ENCODE peak calls at places on chromosomes 13 and 19, in five cellular contexts. S is IMR-90, Z is fibroblast of lung, U is GM23338, Q is neural progenitor cell. B is an unnamed sample.
A peak's percentile ranks its signal among the peaks of the same experiment; 100 is the strongest.

GRCh38 chr19:39372047-39372802 is 18.7 kb downstream of the PAF1 start:
- DNase-seq in S (peak; percentile 93), Z (peak; percentile 96), U (no peak), Q (no peak), B (peak; percentile 96)

GRCh38 chr19:1514986-1515721 is 2.3 kb upstream of the ADAMTSL5 start:
- DNase-seq in S (no peak), Z (no peak), U (no peak), Q (no peak), B (no peak)

GRCh38 chr13:40153516-40153915 is 498.1 kb downstream of the COG6 start:
- DNase-seq in S (no peak), Z (no peak), U (no peak), Q (no peak), B (no peak)

GRCh38 chr13:72590091-72590490 is 137.3 kb downstream of the MZT1 start:
- DNase-seq in S (no peak), Z (no peak), U (no peak), Q (no peak), B (no peak)

GRCh38 chr13:42354246-42355117 is 82.5 kb downstream of the AKAP11 start:
- DNase-seq in S (peak; percentile 48), Z (peak; percentile 79), U (peak; percentile 19), Q (peak; percentile 52), B (peak; percentile 69)

GRCh38 chr19:32651729-32652140 is 23.2 kb downstream of the ANKRD27 start:
- DNase-seq in S (peak; percentile 11), Z (peak; percentile 35), U (peak; percentile 81), Q (peak; percentile 81), B (no peak)

GRCh38 chr19:293436-294110 is 2.4 kb upstream of the PLPP2 start:
- DNase-seq in S (no peak), Z (no peak), U (no peak), Q (no peak), B (no peak)

GRCh38 chr19:13794388-13794751 is 873 bp upstream of the ZSWIM4 start:
- DNase-seq in S (peak; percentile 96), Z (peak; percentile 96), U (peak; percentile 39), Q (no peak), B (peak; percentile 97)

GRCh38 chr13:76723551-76724232 is 162.5 kb downstream of the KCTD12 start:
- DNase-seq in S (peak; percentile 89), Z (peak; percentile 58), U (peak; percentile 47), Q (peak; percentile 26), B (peak; percentile 95)

GRCh38 chr13:51202477-51203046 is 19.6 kb upstream of the FAM124A start:
- DNase-seq in S (no peak), Z (no peak), U (no peak), Q (no peak), B (peak; percentile 20)

GRCh38 chr19:409006-409514 is at the start of gene C2CD4C:
- DNase-seq in S (no peak), Z (no peak), U (peak; percentile 60), Q (peak; percentile 71), B (peak; percentile 56)

GRCh38 chr13:40503966-40504591 is 162.4 kb downstream of the FOXO1 start:
- DNase-seq in S (peak; percentile 25), Z (peak; percentile 17), U (peak; percentile 37), Q (no peak), B (peak; percentile 81)

GRCh38 chr19:11722414-11722813 is 16.3 kb downstream of the ZNF823 start:
- DNase-seq in S (no peak), Z (no peak), U (no peak), Q (no peak), B (peak; percentile 7)

GRCh38 chr19:41344162-41344561 is 9.6 kb downstream of the TGFB1 start:
- DNase-seq in S (no peak), Z (no peak), U (no peak), Q (no peak), B (no peak)
- H4K20me1 ChIP-seq in S (peaks cover 46% of the 10 kb centered on the region), Z (no peaks in the 10 kb centered on the region), U (no peaks in the 10 kb centered on the region), Q (no peaks in the 10 kb centered on the region), B (no peaks in the 10 kb centered on the region)

GRCh38 chr13:98999635-98999952 is 21.7 kb upstream of the DOCK9 start:
- DNase-seq in S (peak; percentile 19), Z (peak; percentile 46), U (no peak), Q (no peak), B (peak; percentile 17)

GRCh38 chr13:98997051-98997730 is 19.3 kb upstream of the DOCK9 start:
- DNase-seq in S (no peak), Z (no peak), U (no peak), Q (no peak), B (no peak)

GRCh38 chr13:99000137-99000536 is 22.3 kb upstream of the DOCK9 start:
- DNase-seq in S (no peak), Z (no peak), U (no peak), Q (no peak), B (no peak)

GRCh38 chr13:98997738-98998641 is 20.1 kb upstream of the DOCK9 start:
- DNase-seq in S (no peak), Z (no peak), U (no peak), Q (no peak), B (peak; percentile 72)

GRCh38 chr13:98998831-98999634 is 21.2 kb upstream of the DOCK9 start:
- DNase-seq in S (no peak), Z (peak; percentile 38), U (no peak), Q (no peak), B (peak; percentile 35)
- H4K20me1 ChIP-seq in S (no peaks in the 10 kb centered on the region), Z (peaks cover 1% of the 10 kb centered on the region), U (no peaks in the 10 kb centered on the region), Q (no peaks in the 10 kb centered on the region), B (no peaks in the 10 kb centered on the region)

GRCh38 chr13:46567671-46568070 is 14.7 kb downstream of the LRCH1 start:
- DNase-seq in S (no peak), Z (no peak), U (no peak), Q (no peak), B (no peak)
- H4K20me1 ChIP-seq in S (peaks cover 35% of the 10 kb centered on the region), Z (no peaks in the 10 kb centered on the region), U (peaks cover 35% of the 10 kb centered on the region), Q (no peaks in the 10 kb centered on the region), B (peaks cover 3% of the 10 kb centered on the region)

GRCh38 chr13:93422980-93423554 is 196.5 kb downstream of the GPC6 start:
- DNase-seq in S (no peak), Z (peak; percentile 86), U (no peak), Q (no peak), B (no peak)
- H4K20me1 ChIP-seq in S (no peaks in the 10 kb centered on the region), Z (no peaks in the 10 kb centered on the region), U (no peaks in the 10 kb centered on the region), Q (no peaks in the 10 kb centered on the region), B (no peaks in the 10 kb centered on the region)

GRCh38 chr13:32627793-32628192 is 41.5 kb downstream of the PDS5B start:
- DNase-seq in S (no peak), Z (no peak), U (no peak), Q (no peak), B (no peak)

GRCh38 chr13:32629313-32629712 is 43.1 kb downstream of the PDS5B start:
- DNase-seq in S (peak; percentile 60), Z (no peak), U (no peak), Q (no peak), B (no peak)

GRCh38 chr13:32632343-32632910 is 46.2 kb downstream of the PDS5B start:
- DNase-seq in S (no peak), Z (peak; percentile 36), U (no peak), Q (no peak), B (no peak)

GRCh38 chr13:32624441-32624840 is 38.2 kb downstream of the PDS5B start:
- DNase-seq in S (peak; percentile 12), Z (no peak), U (no peak), Q (no peak), B (peak; percentile 39)

GRCh38 chr13:32629866-32630265 is 43.6 kb downstream of the PDS5B start:
- DNase-seq in S (no peak), Z (no peak), U (no peak), Q (no peak), B (no peak)
- H4K20me1 ChIP-seq in S (peaks cover 19% of the 10 kb centered on the region), Z (no peaks in the 10 kb centered on the region), U (peaks cover 42% of the 10 kb centered on the region), Q (peaks cover 85% of the 10 kb centered on the region), B (no peaks in the 10 kb centered on the region)

GRCh38 chr13:94331281-94331680 is 148.2 kb downstream of the DCT start:
- DNase-seq in S (no peak), Z (no peak), U (no peak), Q (no peak), B (no peak)

GRCh38 chr13:94333131-94333820 is 146.2 kb downstream of the DCT start:
- DNase-seq in S (peak; percentile 43), Z (peak; percentile 57), U (no peak), Q (no peak), B (no peak)

GRCh38 chr13:94339116-94339687 is 140.3 kb downstream of the DCT start:
- DNase-seq in S (no peak), Z (no peak), U (no peak), Q (no peak), B (no peak)

GRCh38 chr13:94332360-94333040 is 147.0 kb downstream of the DCT start:
- DNase-seq in S (peak; percentile 84), Z (peak; percentile 77), U (no peak), Q (no peak), B (no peak)

DNA sequence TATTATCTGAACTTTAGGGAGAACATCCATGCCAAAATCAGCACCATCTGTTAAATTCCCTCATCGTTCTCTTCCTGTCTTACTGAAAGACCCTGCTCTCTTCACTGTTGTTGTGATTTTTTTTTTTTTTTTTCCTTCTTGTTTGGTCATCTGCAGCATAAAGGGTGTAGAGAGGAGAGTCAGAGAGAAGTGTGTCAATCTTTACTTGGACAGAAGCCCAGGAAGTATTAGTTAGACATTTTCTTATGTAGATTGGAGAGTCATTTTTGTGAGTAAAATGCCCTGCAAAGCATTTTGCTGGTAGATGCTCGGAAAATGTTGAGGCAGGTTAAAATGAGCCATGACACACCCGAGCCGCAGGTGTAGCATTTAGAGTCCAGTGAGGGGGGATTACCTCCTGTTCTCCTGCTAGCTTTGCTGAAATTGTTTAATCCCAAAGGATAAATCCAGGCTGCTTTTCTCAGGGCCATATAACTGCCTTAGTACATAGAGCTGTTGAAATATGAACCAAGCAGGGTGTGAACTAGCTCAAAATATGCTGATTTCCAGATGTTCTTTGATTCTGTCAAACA is 143.6 kb downstream of the DCT start:
- DNase-seq in S (peak; percentile 28), Z (no peak), U (no peak), Q (no peak), B (no peak)
- H4K20me1 ChIP-seq in S (no peaks in the 10 kb centered on the region), Z (no peaks in the 10 kb centered on the region), U (no peaks in the 10 kb centered on the region), Q (no peaks in the 10 kb centered on the region), B (no peaks in the 10 kb centered on the region)

GRCh38 chr13:27620377-27621115 is at the start of gene LNX2:
- DNase-seq in S (peak; percentile 95), Z (peak; percentile 95), U (peak; percentile 98), Q (peak; percentile 99), B (peak; percentile 99)
- H4K20me1 ChIP-seq in S (peaks cover 13% of the 10 kb centered on the region), Z (no peaks in the 10 kb centered on the region), U (peaks cover 47% of the 10 kb centered on the region), Q (peaks cover 41% of the 10 kb centered on the region), B (no peaks in the 10 kb centered on the region)

B was measured in GM23248.